ENCODE peak calls at places on chromosomes 6 and 20, in eight cellular contexts. One of them, this sample, is unnamed.

GRCh38 chr6:150207931-150208570 is 65.2 kb downstream of the PPP1R14C start:
- DNase-seq in ascending aorta: no peak
- DNase-seq in left ventricle myocardium inferior: no peak
- DNase-seq in tibial artery: no peak
- DNase-seq in MM.1S: no peak
- DNase-seq in cardiac muscle cell: no peak
- DNase-seq in tibial nerve: no peak
- DNase-seq in retinal pigment epithelial cell: no peak
- DNase-seq in this sample: no peak

GRCh38 chr6:77040566-77041195 is 422.6 kb downstream of the HTR1B start:
- DNase-seq in left ventricle myocardium inferior: no peak
- DNase-seq in retinal pigment epithelial cell: no peak
- DNase-seq in cardiac muscle cell: no peak
- DNase-seq in MM.1S: no peak
- DNase-seq in tibial nerve: no peak
- DNase-seq in tibial artery: no peak
- DNase-seq in ascending aorta: no peak
- DNase-seq in this sample: no peak

GRCh38 chr20:38730167-38730988 is 6.1 kb downstream of the SLC32A1 start:
- DNase-seq in cardiac muscle cell: no peak
- DNase-seq in tibial nerve: no peak
- DNase-seq in MM.1S: no peak
- DNase-seq in retinal pigment epithelial cell: no peak
- DNase-seq in tibial artery: no peak
- DNase-seq in left ventricle myocardium inferior: no peak
- DNase-seq in ascending aorta: no peak
- DNase-seq in this sample: no peak

GRCh38 chr20:24499472-24499871 is 30.0 kb downstream of the SYNDIG1 start:
- DNase-seq in left ventricle myocardium inferior: no peak
- DNase-seq in tibial nerve: no peak
- DNase-seq in tibial artery: no peak
- DNase-seq in retinal pigment epithelial cell: no peak
- DNase-seq in cardiac muscle cell: no peak
- DNase-seq in ascending aorta: no peak
- DNase-seq in MM.1S: no peak
- DNase-seq in this sample: no peak

GRCh38 chr6:10569392-10570127 is 48.4 kb downstream of the GCNT2 start:
- DNase-seq in cardiac muscle cell: no peak
- DNase-seq in retinal pigment epithelial cell: no peak
- DNase-seq in MM.1S: no peak
- DNase-seq in ascending aorta: no peak
- DNase-seq in left ventricle myocardium inferior: no peak
- DNase-seq in tibial nerve: no peak
- DNase-seq in tibial artery: no peak
- DNase-seq in this sample: no peak

GRCh38 chr20:364905-365794 is 15.4 kb upstream of the TRIB3 start:
- DNase-seq in MM.1S: no peak
- DNase-seq in retinal pigment epithelial cell: no peak
- DNase-seq in tibial nerve: no peak
- DNase-seq in cardiac muscle cell: no peak
- DNase-seq in left ventricle myocardium inferior: no peak
- DNase-seq in ascending aorta: no peak
- DNase-seq in tibial artery: no peak
- DNase-seq in this sample: no peak

GRCh38 chr6:24918641-24919403 is 16.9 kb downstream of the RIPOR2 start:
- DNase-seq in tibial nerve: no peak
- DNase-seq in MM.1S: no peak
- DNase-seq in retinal pigment epithelial cell: no peak
- DNase-seq in left ventricle myocardium inferior: no peak
- DNase-seq in tibial artery: no peak
- DNase-seq in cardiac muscle cell: no peak
- DNase-seq in ascending aorta: no peak
- DNase-seq in this sample: no peak

GRCh38 chr6:116389357-116389756 is 18.6 kb downstream of the DSE start:
- DNase-seq in tibial nerve: no peak
- DNase-seq in cardiac muscle cell: no peak
- DNase-seq in tibial artery: no peak
- DNase-seq in retinal pigment epithelial cell: no peak
- DNase-seq in MM.1S: no peak
- DNase-seq in ascending aorta: no peak
- DNase-seq in left ventricle myocardium inferior: no peak
- DNase-seq in this sample: no peak

GRCh38 chr20:47857142-47857993 is 72.1 kb upstream of the SULF2 start:
- DNase-seq in tibial nerve: no peak
- DNase-seq in ascending aorta: no peak
- DNase-seq in MM.1S: peak
- DNase-seq in retinal pigment epithelial cell: peak
- DNase-seq in left ventricle myocardium inferior: peak
- DNase-seq in tibial artery: no peak
- DNase-seq in cardiac muscle cell: no peak
- DNase-seq in this sample: no peak

GRCh38 chr6:159107451-159108260 is 61.5 kb upstream of the FNDC1 start:
- DNase-seq in ascending aorta: no peak
- DNase-seq in tibial nerve: no peak
- DNase-seq in tibial artery: peak
- DNase-seq in MM.1S: peak
- DNase-seq in retinal pigment epithelial cell: no peak
- DNase-seq in cardiac muscle cell: no peak
- DNase-seq in left ventricle myocardium inferior: no peak
- DNase-seq in this sample: no peak

GRCh38 chr6:20757761-20758160 is 223.5 kb downstream of the CDKAL1 start:
- DNase-seq in tibial nerve: no peak
- DNase-seq in cardiac muscle cell: no peak
- DNase-seq in MM.1S: no peak
- DNase-seq in left ventricle myocardium inferior: no peak
- DNase-seq in ascending aorta: no peak
- DNase-seq in retinal pigment epithelial cell: peak
- DNase-seq in tibial artery: no peak
- DNase-seq in this sample: no peak

GRCh38 chr20:22080985-22081384 is 375.5 kb downstream of the PAX1 start:
- DNase-seq in cardiac muscle cell: no peak
- DNase-seq in MM.1S: no peak
- DNase-seq in ascending aorta: no peak
- DNase-seq in retinal pigment epithelial cell: no peak
- DNase-seq in tibial nerve: no peak
- DNase-seq in tibial artery: no peak
- DNase-seq in left ventricle myocardium inferior: no peak
- DNase-seq in this sample: no peak

GRCh38 chr20:37651932-37652331 is 41.9 kb upstream of the CTNNBL1 start:
- DNase-seq in ascending aorta: no peak
- DNase-seq in retinal pigment epithelial cell: no peak
- DNase-seq in tibial artery: no peak
- DNase-seq in cardiac muscle cell: peak
- DNase-seq in left ventricle myocardium inferior: peak
- DNase-seq in tibial nerve: no peak
- DNase-seq in MM.1S: peak
- DNase-seq in this sample: no peak

GRCh38 chr20:62068997-62069396 is 3.3 kb upstream of the TAF4 start:
- DNase-seq in retinal pigment epithelial cell: no peak
- DNase-seq in tibial artery: no peak
- DNase-seq in ascending aorta: no peak
- DNase-seq in MM.1S: no peak
- DNase-seq in cardiac muscle cell: no peak
- DNase-seq in tibial nerve: no peak
- DNase-seq in left ventricle myocardium inferior: no peak
- DNase-seq in this sample: no peak
- TF ChIP-seq CTCF in retinal pigment epithelial cell: no peak
- TF ChIP-seq CTCF in tibial artery: no peak
- TF ChIP-seq CTCF in ascending aorta: no peak
- TF ChIP-seq CTCF in MM.1S: no peak
- TF ChIP-seq CTCF in cardiac muscle cell: no peak
- TF ChIP-seq CTCF in tibial nerve: no peak
- TF ChIP-seq CTCF in left ventricle myocardium inferior: no peak
- TF ChIP-seq CTCF in this sample: no peak

GRCh38 chr20:52539891-52540290 is 348.3 kb upstream of the ZFP64 start:
- DNase-seq in retinal pigment epithelial cell: no peak
- DNase-seq in tibial artery: no peak
- DNase-seq in cardiac muscle cell: no peak
- DNase-seq in MM.1S: no peak
- DNase-seq in left ventricle myocardium inferior: no peak
- DNase-seq in ascending aorta: no peak
- DNase-seq in tibial nerve: no peak
- DNase-seq in this sample: no peak
- TF ChIP-seq CTCF in retinal pigment epithelial cell: no peak
- TF ChIP-seq CTCF in tibial artery: no peak
- TF ChIP-seq CTCF in cardiac muscle cell: no peak
- TF ChIP-seq CTCF in MM.1S: no peak
- TF ChIP-seq CTCF in left ventricle myocardium inferior: no peak
- TF ChIP-seq CTCF in ascending aorta: no peak
- TF ChIP-seq CTCF in tibial nerve: no peak
- TF ChIP-seq CTCF in this sample: no peak

DNA sequence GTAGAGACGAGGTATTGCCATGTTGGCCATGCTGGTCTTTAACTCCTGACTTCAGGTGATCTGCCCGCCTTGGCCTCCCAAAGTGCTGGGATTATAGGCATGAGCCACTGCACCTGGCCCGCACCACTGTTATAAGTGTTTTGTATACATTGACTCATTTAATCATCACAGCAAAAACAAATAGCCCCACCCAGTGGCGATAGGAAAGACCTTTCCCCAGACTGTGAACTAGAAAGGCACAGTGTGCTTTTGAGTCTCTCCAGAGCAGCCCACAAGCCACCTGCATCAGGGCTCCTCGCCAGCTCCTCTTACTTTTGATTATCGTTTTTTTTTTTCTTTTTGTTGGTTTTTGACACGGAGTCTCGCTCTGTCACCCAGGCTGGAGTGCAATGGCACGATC is 27.9 kb upstream of the ZFP64 start:
- DNase-seq in left ventricle myocardium inferior: no peak
- DNase-seq in retinal pigment epithelial cell: no peak
- DNase-seq in cardiac muscle cell: no peak
- DNase-seq in tibial artery: no peak
- DNase-seq in ascending aorta: no peak
- DNase-seq in MM.1S: peak
- DNase-seq in tibial nerve: no peak
- DNase-seq in this sample: no peak
- TF ChIP-seq CTCF in left ventricle myocardium inferior: no peak
- TF ChIP-seq CTCF in retinal pigment epithelial cell: no peak
- TF ChIP-seq CTCF in cardiac muscle cell: peak
- TF ChIP-seq CTCF in tibial artery: no peak
- TF ChIP-seq CTCF in ascending aorta: no peak
- TF ChIP-seq CTCF in MM.1S: no peak
- TF ChIP-seq CTCF in tibial nerve: no peak
- TF ChIP-seq CTCF in this sample: no peak

DNA sequence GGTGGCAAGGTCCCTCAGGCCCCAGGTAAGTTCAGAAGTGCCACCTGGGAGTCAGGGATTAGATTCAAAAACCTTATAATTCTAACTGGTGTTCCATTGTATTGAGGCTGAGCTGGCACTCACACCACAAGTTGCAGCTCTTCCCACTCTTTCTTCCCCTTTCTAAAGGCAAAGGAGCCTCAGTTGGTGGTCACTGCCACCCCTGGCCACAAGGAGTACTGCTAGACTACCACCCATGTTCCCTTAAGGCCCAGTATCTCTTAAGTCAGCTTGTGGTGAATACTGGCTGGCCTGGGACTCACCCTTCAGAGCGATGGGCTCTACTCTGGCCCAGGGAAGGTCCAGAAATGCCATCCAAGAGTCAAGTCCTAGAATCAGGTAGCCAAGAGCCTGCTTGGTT is 421.1 kb upstream of the KHDRBS2 start:
- DNase-seq in left ventricle myocardium inferior: no peak
- DNase-seq in tibial nerve: no peak
- DNase-seq in tibial artery: no peak
- DNase-seq in cardiac muscle cell: no peak
- DNase-seq in retinal pigment epithelial cell: no peak
- DNase-seq in MM.1S: no peak
- DNase-seq in ascending aorta: no peak
- DNase-seq in this sample: no peak
- TF ChIP-seq CTCF in left ventricle myocardium inferior: no peak
- TF ChIP-seq CTCF in tibial nerve: no peak
- TF ChIP-seq CTCF in tibial artery: no peak
- TF ChIP-seq CTCF in cardiac muscle cell: no peak
- TF ChIP-seq CTCF in retinal pigment epithelial cell: no peak
- TF ChIP-seq CTCF in MM.1S: peak
- TF ChIP-seq CTCF in ascending aorta: no peak
- TF ChIP-seq CTCF in this sample: no peak

GRCh38 chr6:7106752-7107577 is 796 bp upstream of the RREB1 start:
- DNase-seq in left ventricle myocardium inferior: peak
- DNase-seq in retinal pigment epithelial cell: no peak
- DNase-seq in cardiac muscle cell: no peak
- DNase-seq in tibial nerve: peak
- DNase-seq in tibial artery: peak
- DNase-seq in MM.1S: no peak
- DNase-seq in ascending aorta: no peak
- DNase-seq in this sample: no peak
- TF ChIP-seq CTCF in left ventricle myocardium inferior: peak
- TF ChIP-seq CTCF in retinal pigment epithelial cell: no peak
- TF ChIP-seq CTCF in cardiac muscle cell: peak
- TF ChIP-seq CTCF in tibial nerve: no peak
- TF ChIP-seq CTCF in tibial artery: no peak
- TF ChIP-seq CTCF in MM.1S: no peak
- TF ChIP-seq CTCF in ascending aorta: no peak
- TF ChIP-seq CTCF in this sample: no peak